ENCODE peak calls at places on chromosomes 7 and 10, in four cellular contexts. One of them, this sample, is unnamed.

GRCh38 chr7:149871576-149871975 is 2.2 kb upstream of the ATP6V0E2 start:
- DNase-seq in nephron progenitor cell: no peak
- DNase-seq in IMR-90: no peak
- DNase-seq in upper lobe of right lung: no peak
- DNase-seq in this sample: no peak

GRCh38 chr7:14375998-14376397 is 386.5 kb upstream of the ETV1 start:
- DNase-seq in IMR-90: no peak
- DNase-seq in nephron progenitor cell: no peak
- DNase-seq in upper lobe of right lung: no peak
- DNase-seq in this sample: no peak

GRCh38 chr7:135620980-135621850 is 41.1 kb upstream of the STMP1 start:
- DNase-seq in nephron progenitor cell: peak; percentile 17
- DNase-seq in IMR-90: peak; percentile 91
- DNase-seq in upper lobe of right lung: no peak
- DNase-seq in this sample: peak; percentile 16

GRCh38 chr7:128422037-128422436 is 12.3 kb upstream of the IMPDH1 start:
- DNase-seq in nephron progenitor cell: no peak
- DNase-seq in IMR-90: no peak
- DNase-seq in upper lobe of right lung: no peak
- DNase-seq in this sample: no peak

GRCh38 chr10:7000063-7000462 is 410.8 kb downstream of the SFMBT2 start:
- DNase-seq in IMR-90: no peak
- DNase-seq in upper lobe of right lung: no peak
- DNase-seq in nephron progenitor cell: no peak
- DNase-seq in this sample: no peak

GRCh38 chr10:52115823-52116222 is 198.3 kb upstream of the DKK1 start:
- DNase-seq in IMR-90: peak; percentile 43
- DNase-seq in upper lobe of right lung: no peak
- DNase-seq in nephron progenitor cell: no peak
- DNase-seq in this sample: no peak

GRCh38 chr10:22159180-22159579 is 58.6 kb downstream of the EBLN1 start:
- DNase-seq in IMR-90: no peak
- DNase-seq in nephron progenitor cell: no peak
- DNase-seq in upper lobe of right lung: no peak
- DNase-seq in this sample: no peak

GRCh38 chr7:69177941-69178494 is 420.3 kb upstream of the AUTS2 start:
- DNase-seq in nephron progenitor cell: no peak
- DNase-seq in IMR-90: no peak
- DNase-seq in upper lobe of right lung: no peak
- DNase-seq in this sample: no peak

GRCh38 chr7:130865408-130866236 is 131.6 kb upstream of the KLF14 start:
- DNase-seq in upper lobe of right lung: no peak
- DNase-seq in nephron progenitor cell: peak; percentile 51
- DNase-seq in IMR-90: peak; percentile 61
- DNase-seq in this sample: peak; percentile 35

GRCh38 chr7:39664057-39664456 is 40.7 kb downstream of the RALA start:
- DNase-seq in nephron progenitor cell: no peak
- DNase-seq in IMR-90: no peak
- DNase-seq in upper lobe of right lung: no peak
- DNase-seq in this sample: no peak

GRCh38 chr10:35462491-35462934 is 126.2 kb downstream of the CCNY start:
- DNase-seq in IMR-90: no peak
- DNase-seq in nephron progenitor cell: no peak
- DNase-seq in upper lobe of right lung: no peak
- DNase-seq in this sample: no peak

GRCh38 chr7:147276783-147277370 is 1160.3 kb downstream of the CNTNAP2 start:
- DNase-seq in nephron progenitor cell: no peak
- DNase-seq in IMR-90: no peak
- DNase-seq in upper lobe of right lung: no peak
- DNase-seq in this sample: no peak

GRCh38 chr10:126569513-126570447 is 100.7 kb downstream of the C10orf90 start:
- DNase-seq in upper lobe of right lung: no peak
- DNase-seq in IMR-90: peak; percentile 85
- DNase-seq in nephron progenitor cell: no peak
- DNase-seq in this sample: no peak

GRCh38 chr7:144256112-144256511 is 8.5 kb downstream of the OR2A7 start:
- DNase-seq in nephron progenitor cell: no peak
- DNase-seq in upper lobe of right lung: no peak
- DNase-seq in IMR-90: no peak
- DNase-seq in this sample: no peak

GRCh38 chr10:72030762-72031543 is 57.4 kb downstream of the SPOCK2 start:
- DNase-seq in upper lobe of right lung: no peak
- DNase-seq in nephron progenitor cell: peak; percentile 22
- DNase-seq in IMR-90: no peak
- DNase-seq in this sample: no peak

GRCh38 chr7:157467496-157468212 is 130.8 kb downstream of the DNAJB6 start:
- DNase-seq in nephron progenitor cell: no peak
- DNase-seq in IMR-90: no peak
- DNase-seq in upper lobe of right lung: no peak
- DNase-seq in this sample: no peak

GRCh38 chr10:96275685-96276418 is 4.5 kb upstream of the BLNK start:
- DNase-seq in upper lobe of right lung: no peak
- DNase-seq in IMR-90: no peak
- DNase-seq in nephron progenitor cell: no peak
- DNase-seq in this sample: no peak

GRCh38 chr7:79504607-79505389 is 51.3 kb upstream of the MAGI2 start:
- DNase-seq in IMR-90: peak; percentile 28
- DNase-seq in upper lobe of right lung: no peak
- DNase-seq in nephron progenitor cell: no peak
- DNase-seq in this sample: no peak

GRCh38 chr10:88091490-88092061 is 228.2 kb downstream of the PTEN start:
- DNase-seq in upper lobe of right lung: no peak
- DNase-seq in IMR-90: no peak
- DNase-seq in nephron progenitor cell: no peak
- DNase-seq in this sample: no peak

GRCh38 chr10:124545756-124546369 is 84.2 kb downstream of the LHPP start:
- DNase-seq in upper lobe of right lung: no peak
- DNase-seq in nephron progenitor cell: no peak
- DNase-seq in IMR-90: no peak
- DNase-seq in this sample: no peak

GRCh38 chr7:139224219-139224618 is 6.8 kb upstream of the UBN2 start:
- DNase-seq in IMR-90: no peak
- DNase-seq in upper lobe of right lung: no peak
- DNase-seq in nephron progenitor cell: no peak
- DNase-seq in this sample: no peak

GRCh38 chr10:97762056-97762455 is 9.7 kb downstream of the SFRP5 start:
- DNase-seq in IMR-90: no peak
- DNase-seq in nephron progenitor cell: no peak
- DNase-seq in upper lobe of right lung: peak; percentile 46
- DNase-seq in this sample: no peak

GRCh38 chr7:74203157-74203556 is 6.6 kb upstream of the LAT2 start:
- DNase-seq in IMR-90: peak; percentile 57
- DNase-seq in nephron progenitor cell: no peak
- DNase-seq in upper lobe of right lung: peak; percentile 21
- DNase-seq in this sample: no peak

GRCh38 chr10:97076781-97077180 is 109.0 kb downstream of the SLIT1 start:
- DNase-seq in upper lobe of right lung: no peak
- DNase-seq in IMR-90: no peak
- DNase-seq in nephron progenitor cell: no peak
- DNase-seq in this sample: no peak

GRCh38 chr7:100679927-100680588 is 6.5 kb downstream of the GNB2 start:
- DNase-seq in IMR-90: no peak
- DNase-seq in nephron progenitor cell: no peak
- DNase-seq in upper lobe of right lung: no peak
- DNase-seq in this sample: no peak

GRCh38 chr7:111834367-111834766 is 272.1 kb upstream of the IMMP2L start:
- DNase-seq in upper lobe of right lung: no peak
- DNase-seq in IMR-90: no peak
- DNase-seq in nephron progenitor cell: no peak
- DNase-seq in this sample: no peak

GRCh38 chr7:112199035-112199655 is 7.1 kb downstream of the DOCK4 start:
- DNase-seq in IMR-90: peak; percentile 54
- DNase-seq in upper lobe of right lung: no peak
- DNase-seq in nephron progenitor cell: no peak
- DNase-seq in this sample: no peak

GRCh38 chr7:8441602-8442294 is 8.3 kb downstream of the NXPH1 start:
- DNase-seq in upper lobe of right lung: no peak
- DNase-seq in IMR-90: no peak
- DNase-seq in nephron progenitor cell: no peak
- DNase-seq in this sample: no peak

GRCh38 chr7:8442295-8442813 is 8.9 kb downstream of the NXPH1 start:
- DNase-seq in IMR-90: no peak
- DNase-seq in upper lobe of right lung: no peak
- DNase-seq in nephron progenitor cell: peak; percentile 10
- DNase-seq in this sample: no peak

GRCh38 chr7:8441106-8441590 is 7.7 kb downstream of the NXPH1 start:
- DNase-seq in nephron progenitor cell: peak; percentile 20
- DNase-seq in upper lobe of right lung: no peak
- DNase-seq in IMR-90: no peak
- DNase-seq in this sample: no peak

GRCh38 chr7:8442814-8443304 is 9.4 kb downstream of the NXPH1 start:
- DNase-seq in upper lobe of right lung: peak; percentile 82
- DNase-seq in nephron progenitor cell: peak; percentile 99
- DNase-seq in IMR-90: no peak
- DNase-seq in this sample: peak; percentile 84

GRCh38 chr7:8443871-8444756 is 10.7 kb downstream of the NXPH1 start:
- DNase-seq in IMR-90: no peak
- DNase-seq in nephron progenitor cell: peak; percentile 55
- DNase-seq in upper lobe of right lung: no peak
- DNase-seq in this sample: peak; percentile 34
- TF ChIP-seq CTCF in IMR-90: no peak
- TF ChIP-seq CTCF in nephron progenitor cell: peak; percentile 37
- TF ChIP-seq CTCF in upper lobe of right lung: no peak
- TF ChIP-seq CTCF in this sample: peak; percentile 49

GRCh38 chr10:89414879-89415821 is 782 bp downstream of the IFIT5 start:
- DNase-seq in IMR-90: peak; percentile 32
- DNase-seq in nephron progenitor cell: peak; percentile 50
- DNase-seq in upper lobe of right lung: peak; percentile 82
- DNase-seq in this sample: peak; percentile 35
- TF ChIP-seq CTCF in IMR-90: no peak
- TF ChIP-seq CTCF in nephron progenitor cell: no peak
- TF ChIP-seq CTCF in upper lobe of right lung: no peak
- TF ChIP-seq CTCF in this sample: peak; percentile 34

GRCh38 chr10:62093863-62094291 is 174.8 kb downstream of the RTKN2 start:
- DNase-seq in upper lobe of right lung: no peak
- DNase-seq in IMR-90: peak; percentile 79
- DNase-seq in nephron progenitor cell: no peak
- DNase-seq in this sample: no peak
- TF ChIP-seq CTCF in upper lobe of right lung: no peak
- TF ChIP-seq CTCF in IMR-90: no peak
- TF ChIP-seq CTCF in nephron progenitor cell: no peak
- TF ChIP-seq CTCF in this sample: no peak

GRCh38 chr10:44857363-44858016 is 53.6 kb upstream of the TMEM72 start:
- DNase-seq in nephron progenitor cell: peak; percentile 86
- DNase-seq in upper lobe of right lung: peak; percentile 77
- DNase-seq in IMR-90: peak; percentile 84
- DNase-seq in this sample: peak; percentile 83

GRCh38 chr10:44858988-44859387 is 52.1 kb upstream of the TMEM72 start:
- DNase-seq in upper lobe of right lung: no peak
- DNase-seq in nephron progenitor cell: no peak
- DNase-seq in IMR-90: peak; percentile 8
- DNase-seq in this sample: no peak

GRCh38 chr10:44860811-44861751 is 50.1 kb upstream of the TMEM72 start:
- DNase-seq in nephron progenitor cell: no peak
- DNase-seq in IMR-90: peak; percentile 86
- DNase-seq in upper lobe of right lung: no peak
- DNase-seq in this sample: no peak

GRCh38 chr10:44859546-44860285 is 51.4 kb upstream of the TMEM72 start:
- DNase-seq in IMR-90: no peak
- DNase-seq in nephron progenitor cell: no peak
- DNase-seq in upper lobe of right lung: no peak
- DNase-seq in this sample: no peak

DNA sequence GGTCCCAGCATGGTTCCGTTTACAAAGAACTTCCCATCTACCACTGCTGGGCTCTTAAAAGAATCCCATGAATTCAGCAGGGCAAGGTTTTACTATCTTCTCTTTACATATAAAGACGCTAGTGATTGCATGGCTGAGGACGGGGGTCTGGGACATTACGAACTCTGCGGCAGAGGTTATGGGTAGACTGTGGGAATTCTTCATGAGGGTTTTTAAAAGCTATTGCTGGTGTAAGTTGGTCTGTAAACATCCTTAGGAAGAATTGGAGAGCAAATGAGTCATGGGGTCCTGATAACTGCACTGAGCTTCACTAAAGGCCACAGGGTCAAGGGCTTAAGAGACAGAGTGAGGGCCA is 53.1 kb upstream of the TMEM72 start:
- DNase-seq in upper lobe of right lung: no peak
- DNase-seq in IMR-90: no peak
- DNase-seq in nephron progenitor cell: no peak
- DNase-seq in this sample: no peak
- TF ChIP-seq CTCF in upper lobe of right lung: peak; percentile 4
- TF ChIP-seq CTCF in IMR-90: no peak
- TF ChIP-seq CTCF in nephron progenitor cell: no peak
- TF ChIP-seq CTCF in this sample: peak; percentile 14

DNA sequence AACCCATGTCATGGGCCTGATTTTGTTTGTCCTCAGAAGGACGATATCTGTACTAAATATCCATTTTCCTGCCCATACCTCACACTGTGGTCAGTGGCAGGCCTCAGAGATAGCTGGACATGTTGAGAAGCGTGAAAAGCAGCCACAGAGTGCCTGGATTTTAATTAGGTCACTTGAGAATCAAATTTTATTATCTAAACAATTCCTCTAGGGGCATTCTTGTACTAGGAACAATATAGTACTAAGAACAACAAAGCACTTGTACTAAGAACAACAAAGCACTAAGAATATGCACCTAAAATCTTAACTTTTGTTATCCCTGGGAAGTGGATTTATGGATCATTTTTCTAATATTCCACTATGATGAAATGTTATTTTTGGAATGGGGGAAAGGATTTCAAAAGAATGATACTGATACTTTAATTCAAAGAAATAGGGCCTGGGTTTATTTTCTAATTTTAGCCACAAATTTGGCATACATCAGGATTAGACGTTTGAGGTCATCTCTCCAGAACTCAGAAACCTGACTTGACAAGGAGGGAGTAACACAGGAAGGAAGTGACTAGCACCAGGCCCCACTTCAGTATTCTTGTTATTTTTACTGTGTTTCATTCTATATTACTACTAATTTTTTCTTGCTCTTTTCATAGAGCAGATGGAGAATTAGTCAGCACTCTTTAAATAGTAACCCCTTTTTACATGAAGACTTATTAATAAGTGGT is 112.2 kb downstream of the EXOC4 start:
- DNase-seq in IMR-90: peak; percentile 80
- DNase-seq in upper lobe of right lung: no peak
- DNase-seq in nephron progenitor cell: no peak
- DNase-seq in this sample: no peak
- TF ChIP-seq CTCF in IMR-90: no peak
- TF ChIP-seq CTCF in upper lobe of right lung: no peak
- TF ChIP-seq CTCF in nephron progenitor cell: no peak
- TF ChIP-seq CTCF in this sample: no peak

DNA sequence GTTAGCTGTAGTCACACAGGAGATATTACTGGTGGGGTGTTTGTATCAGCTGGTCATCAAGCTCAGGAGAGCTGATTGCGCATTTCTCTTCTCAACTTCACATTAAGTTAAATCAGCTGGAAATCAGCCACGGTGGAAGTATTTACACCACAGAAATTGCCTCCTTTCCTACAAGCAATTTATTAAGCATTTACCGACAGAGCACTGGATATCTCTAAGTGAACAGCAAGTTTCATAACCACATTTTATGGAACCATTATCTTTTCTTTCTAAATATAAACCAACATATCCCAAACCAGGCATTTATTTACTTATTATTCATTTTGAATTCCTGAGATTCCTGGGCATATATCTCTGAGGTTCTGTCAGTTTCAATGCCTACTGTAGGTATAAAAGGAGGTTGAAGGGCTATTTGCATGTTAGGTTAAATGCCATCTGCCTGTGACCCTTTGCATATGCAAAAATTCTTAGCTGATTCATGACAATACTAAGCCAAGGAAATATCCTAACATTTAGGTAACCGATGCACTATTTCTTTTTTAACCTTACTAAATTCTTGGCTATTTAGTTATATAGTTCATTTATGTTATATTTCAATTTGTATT is 56.6 kb downstream of the DYNC1I1 start:
- DNase-seq in upper lobe of right lung: no peak
- DNase-seq in IMR-90: no peak
- DNase-seq in nephron progenitor cell: no peak
- DNase-seq in this sample: no peak
- TF ChIP-seq CTCF in upper lobe of right lung: no peak
- TF ChIP-seq CTCF in IMR-90: no peak
- TF ChIP-seq CTCF in nephron progenitor cell: no peak
- TF ChIP-seq CTCF in this sample: no peak